ENCODE peak calls at places on chromosomes 12 and 14, in nine cellular contexts. B, U, O, C, F, W, X, E and Y are unnamed samples.

GRCh38 chr12:62466018-62466595 is 519 bp upstream of the MON2 start:
- DNase-seq in B (peak), C (no peak), W (peak), O (peak), U (no peak), X (no peak), F (no peak), E (peak), Y (no peak)

GRCh38 chr12:39227218-39227617 is 215.7 kb downstream of the KIF21A start:
- DNase-seq in C (no peak), E (no peak), X (no peak), U (no peak), B (no peak), O (no peak), F (no peak), W (no peak), Y (no peak)

GRCh38 chr12:60333461-60333860 is 737.6 kb downstream of the SLC16A7 start:
- DNase-seq in C (no peak), X (no peak), U (no peak), W (peak), E (no peak), B (no peak), O (no peak), F (no peak), Y (no peak)

GRCh38 chr12:68189766-68190700 is 30.5 kb upstream of the IFNG start:
- DNase-seq in C (no peak), U (no peak), B (no peak), E (peak), W (peak), X (no peak), F (no peak), O (no peak), Y (no peak)

GRCh38 chr12:103392722-103393121 is 103.0 kb downstream of the C12orf42 start:
- DNase-seq in U (no peak), B (no peak), X (peak), W (no peak), O (no peak), F (no peak), C (no peak), E (no peak), Y (no peak)

GRCh38 chr12:96247567-96247962 is 53.4 kb downstream of the ELK3 start:
- DNase-seq in C (no peak), X (no peak), O (no peak), B (no peak), U (no peak), E (no peak), F (no peak), W (peak), Y (no peak)

GRCh38 chr12:7190268-7191055 is 976 bp downstream of the PEX5 start:
- DNase-seq in E (peak), U (no peak), F (no peak), W (peak), B (peak), C (no peak), X (no peak), O (no peak), Y (no peak)

GRCh38 chr14:93002851-93003298 is 79.9 kb downstream of the CHGA start:
- DNase-seq in E (no peak), U (no peak), F (no peak), X (no peak), B (no peak), O (no peak), C (no peak), W (no peak), Y (no peak)

GRCh38 chr12:121626853-121627623 is 708 bp downstream of the ORAI1 start:
- DNase-seq in U (peak), W (peak), C (peak), B (peak), X (peak), O (peak), F (no peak), E (peak), Y (no peak)